ENCODE peak calls at places on chromosomes 2 and 18, in four cellular contexts. F is cardiac fibroblast, C is prostate gland, O is fibroblast of villous mesenchyme. A is an unnamed sample.

GRCh38 chr18:29191263-29191662 is 1014.3 kb upstream of the CDH2 start:
- DNase-seq in C (no peak), O (peak), F (peak), A (no peak)

GRCh38 chr2:102357975-102358374 is 2.4 kb downstream of the IL18R1 start:
- DNase-seq in F (no peak), O (no peak), C (no peak), A (no peak)

GRCh38 chr2:217062774-217063173 is 202.9 kb upstream of the TNP1 start:
- DNase-seq in O (no peak), F (no peak), C (no peak), A (no peak)

GRCh38 chr2:54377901-54378493 is 78.1 kb upstream of the SPTBN1 start:
- DNase-seq in F (no peak), C (no peak), O (no peak), A (no peak)

GRCh38 chr2:144519934-144520717 is at the start of gene ZEB2:
- DNase-seq in C (no peak), O (peak), F (peak), A (peak)

GRCh38 chr2:112684415-112684775 is 36.4 kb upstream of the NT5DC4 start:
- DNase-seq in C (no peak), F (no peak), O (no peak), A (no peak)

GRCh38 chr2:120669121-120669952 is 66.3 kb upstream of the GLI2 start:
- DNase-seq in O (no peak), F (peak), C (no peak), A (peak)

GRCh38 chr18:6431659-6432318 is 17.1 kb upstream of the L3MBTL4 start:
- DNase-seq in C (no peak), O (no peak), F (no peak), A (no peak)

GRCh38 chr18:23113576-23113975 is 21.7 kb upstream of the CABLES1 start:
- DNase-seq in C (no peak), O (no peak), F (no peak), A (no peak)

GRCh38 chr2:201420442-201421113 is 30.7 kb downstream of the TRAK2 start:
- DNase-seq in C (no peak), O (peak), F (no peak), A (no peak)

GRCh38 chr2:201419986-201420385 is 31.3 kb downstream of the TRAK2 start:
- DNase-seq in O (no peak), C (no peak), F (no peak), A (no peak)

GRCh38 chr2:201415149-201415548 is 36.1 kb downstream of the TRAK2 start:
- DNase-seq in O (no peak), F (no peak), C (no peak), A (no peak)

GRCh38 chr2:201414099-201415023 is 36.9 kb downstream of the TRAK2 start:
- DNase-seq in O (no peak), C (no peak), F (peak), A (no peak)

GRCh38 chr2:201419057-201419635 is 32.1 kb downstream of the TRAK2 start:
- DNase-seq in F (no peak), C (no peak), O (peak), A (no peak)
- TF ChIP-seq CTCF in F (no peak), C (no peak), O (no peak), A (no peak)

GRCh38 chr18:37717098-37717497 is 151.5 kb upstream of the CELF4 start:
- DNase-seq in O (no peak), F (no peak), C (no peak), A (no peak)

GRCh38 chr18:37720706-37721105 is 155.1 kb upstream of the CELF4 start:
- DNase-seq in C (no peak), O (no peak), F (no peak), A (no peak)

GRCh38 chr18:37714621-37715020 is 149.0 kb upstream of the CELF4 start:
- DNase-seq in F (no peak), O (no peak), C (no peak), A (no peak)

GRCh38 chr18:37716106-37716708 is 150.6 kb upstream of the CELF4 start:
- DNase-seq in F (no peak), O (no peak), C (no peak), A (no peak)

GRCh38 chr18:37717656-37718055 is 152.1 kb upstream of the CELF4 start:
- DNase-seq in F (no peak), C (no peak), O (no peak), A (no peak)
- TF ChIP-seq CTCF in F (no peak), C (no peak), O (no peak), A (no peak)

DNA sequence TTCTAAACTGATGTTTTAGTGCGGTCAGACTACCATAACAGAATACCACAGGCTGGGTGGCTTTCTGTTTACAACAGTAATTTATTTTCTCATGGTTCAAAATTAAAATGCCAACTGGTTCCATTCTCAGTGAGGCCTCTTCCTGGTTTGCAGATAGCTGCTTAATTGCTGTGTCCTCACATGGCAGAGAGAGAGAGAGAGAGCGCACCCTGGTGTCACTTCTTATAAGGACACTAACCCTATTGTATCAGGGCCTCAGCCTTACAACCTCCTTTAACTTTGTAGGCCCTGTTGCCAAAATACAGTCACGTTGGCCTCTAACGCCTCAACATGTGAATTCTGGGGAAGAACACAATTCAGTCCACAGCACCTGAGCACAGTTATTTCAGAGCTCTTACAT is 37.5 kb upstream of the ZNF385B start:
- DNase-seq in F (peak), C (no peak), O (peak), A (peak)
- TF ChIP-seq CTCF in F (peak), C (no peak), O (peak), A (peak)

GRCh38 chr2:215740071-215740470 is 273.3 kb downstream of the MREG start:
- DNase-seq in C (no peak), O (no peak), F (no peak), A (no peak)

GRCh38 chr2:215738360-215738759 is 275.0 kb downstream of the MREG start:
- DNase-seq in F (no peak), O (no peak), C (no peak), A (no peak)

GRCh38 chr2:215731108-215731507 is 282.2 kb downstream of the MREG start:
- DNase-seq in O (no peak), C (no peak), F (no peak), A (no peak)

GRCh38 chr2:215737496-215737895 is 275.9 kb downstream of the MREG start:
- DNase-seq in F (no peak), O (no peak), C (no peak), A (no peak)

DNA sequence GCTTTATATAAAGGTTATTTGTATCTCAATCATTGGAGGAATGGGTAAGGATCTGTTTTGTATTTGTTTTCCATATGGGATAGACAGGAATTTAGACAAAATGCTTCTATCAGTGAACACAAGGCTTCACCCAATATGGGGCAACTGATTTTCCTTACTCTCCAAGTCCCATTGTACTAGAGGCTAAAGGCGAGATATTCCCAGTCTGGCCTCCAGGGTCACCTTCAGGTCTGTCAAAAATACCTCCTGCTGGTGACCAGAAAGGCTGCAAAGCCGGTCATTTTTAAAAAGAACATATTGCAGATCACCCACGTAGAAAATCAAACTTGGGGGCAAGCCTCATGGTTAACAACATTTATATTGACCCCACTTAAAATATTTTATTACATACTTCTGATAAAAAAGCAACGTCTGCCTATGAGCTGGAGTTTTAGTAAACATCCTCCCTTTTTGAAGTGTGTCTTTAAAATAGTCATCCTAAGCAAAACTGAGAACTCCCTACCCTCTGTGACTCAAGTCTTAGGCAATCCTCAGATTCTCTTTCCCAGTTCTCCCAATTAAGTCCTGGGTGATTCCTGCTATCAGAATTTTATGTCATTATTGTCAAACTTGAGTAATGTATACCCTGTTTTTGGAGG is 276.6 kb downstream of the MREG start:
- DNase-seq in O (peak), F (peak), C (no peak), A (no peak)
- TF ChIP-seq CTCF in O (peak), F (peak), C (no peak), A (no peak)

GRCh38 chr2:212520340-212520739 is 18.3 kb downstream of the ERBB4 start:
- DNase-seq in F (no peak), O (no peak), C (no peak), A (no peak)
- TF ChIP-seq CTCF in F (peak), O (no peak), C (no peak), A (peak)

GRCh38 chr2:129192117-129192516 is 787.3 kb upstream of the RAB6C start:
- DNase-seq in O (no peak), C (no peak), F (no peak), A (no peak)
- TF ChIP-seq CTCF in O (no peak), C (no peak), F (no peak), A (no peak)

DNA sequence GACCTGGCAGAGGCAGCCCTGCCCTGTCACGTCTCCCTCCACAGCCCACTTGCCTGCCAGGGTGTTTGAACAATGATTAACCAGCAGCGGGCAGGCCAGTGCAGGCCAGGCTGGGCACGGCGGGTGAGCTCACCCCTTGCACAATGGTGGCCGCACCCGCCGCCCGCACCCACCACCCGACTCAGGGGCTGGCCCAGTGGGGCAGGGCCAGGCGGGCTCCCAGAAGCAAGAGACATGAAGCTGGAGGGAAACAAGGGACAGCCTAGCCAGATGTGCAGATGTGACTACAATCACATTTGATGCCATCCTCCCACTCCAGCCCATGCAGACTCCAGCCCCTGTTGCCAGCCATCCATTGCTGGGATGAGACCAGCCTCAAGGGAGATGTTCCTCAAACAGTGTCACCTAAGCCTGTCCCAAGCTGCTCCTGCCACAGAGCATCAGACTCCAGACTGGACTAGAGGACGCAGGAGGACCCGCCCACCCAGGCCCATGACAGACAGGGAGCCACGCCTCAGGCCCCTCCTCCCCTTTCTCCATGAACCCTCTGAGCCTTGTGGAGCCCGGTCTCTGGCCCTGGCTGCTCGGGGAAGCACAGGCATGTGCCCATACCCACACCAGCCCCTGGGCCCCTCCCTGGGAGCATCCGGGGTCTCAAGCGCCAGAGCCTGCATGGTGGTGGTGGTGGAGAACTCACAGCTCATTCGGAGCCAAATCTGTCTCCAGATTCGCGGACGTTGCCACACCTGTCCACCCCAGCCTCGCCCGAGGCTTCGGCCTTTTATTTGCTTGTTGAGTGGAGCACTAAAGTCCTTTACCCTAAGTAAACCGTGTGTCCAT is 45.0 kb downstream of the SDC1 start:
- DNase-seq in F (no peak), O (no peak), C (peak), A (no peak)
- TF ChIP-seq CTCF in F (no peak), O (no peak), C (peak), A (no peak)

GRCh38 chr2:157055660-157056199 is 201.8 kb upstream of the GALNT5 start:
- DNase-seq in C (no peak), O (peak), F (peak), A (no peak)
- TF ChIP-seq CTCF in C (peak), O (peak), F (peak), A (peak)

GRCh38 chr2:170486730-170487129 is 228.4 kb upstream of the SP5 start:
- DNase-seq in C (no peak), F (no peak), O (no peak), A (no peak)
- TF ChIP-seq CTCF in C (peak), F (no peak), O (no peak), A (no peak)

A was measured in neural crest cell.